ENCODE peak calls at places on chromosomes 12 and 14, in five cellular contexts. E, A, O, M and Y are unnamed samples.
A peak's percentile ranks its signal among the peaks of the same experiment; 100 is the strongest.

GRCh38 chr12:57280234-57281062 is 29.5 kb upstream of the STAC3 start:
- DNase-seq in O (no peak), M (peak; percentile 69), A (no peak), E (peak; percentile 41), Y (no peak)

GRCh38 chr12:77788231-77789168 is 42.2 kb upstream of the NAV3 start:
- DNase-seq in E (no peak), M (no peak), O (no peak), A (no peak), Y (no peak)

GRCh38 chr14:99519347-99519881 is 38.2 kb downstream of the CCNK start:
- DNase-seq in O (no peak), M (no peak), A (no peak), E (no peak), Y (no peak)

GRCh38 chr12:56591961-56592360 is 38.2 kb downstream of the BAZ2A start:
- DNase-seq in O (no peak), A (no peak), E (no peak), M (no peak), Y (no peak)

GRCh38 chr12:21881950-21882349 is 59.3 kb downstream of the ABCC9 start:
- DNase-seq in E (no peak), A (peak; percentile 41), O (no peak), M (no peak), Y (no peak)

GRCh38 chr12:89072303-89073026 is 279.8 kb downstream of the DUSP6 start:
- DNase-seq in M (no peak), E (no peak), A (no peak), O (no peak), Y (no peak)

GRCh38 chr12:6765634-6766581 is at the start of gene PTMS:
- DNase-seq in E (peak; percentile 24), O (no peak), A (peak; percentile 86), M (peak; percentile 37), Y (peak; percentile 84)

GRCh38 chr14:100779691-100780080 is 46.2 kb upstream of the MEG3 start:
- DNase-seq in O (no peak), E (no peak), A (no peak), M (no peak), Y (no peak)

GRCh38 chr12:5503774-5504173 is 71.9 kb downstream of the NTF3 start:
- DNase-seq in O (no peak), A (no peak), E (no peak), M (no peak), Y (no peak)

GRCh38 chr12:118034429-118035193 is 18.1 kb downstream of the RFC5 start:
- DNase-seq in M (no peak), O (no peak), A (no peak), E (no peak), Y (no peak)

GRCh38 chr14:70188292-70188607 is 501 bp downstream of the SLC8A3 start:
- DNase-seq in M (no peak), O (no peak), A (no peak), E (no peak), Y (no peak)